ENCODE peak calls at places on chromosomes 1 and 21, in eight cellular contexts. U is activated CD8-positive, alpha-beta T cell treated with anti-CD3 and anti-CD28 coated beads, Interleukin-2, amount 10 ng/mL, durations not matched to agents 7 days and 5 days; L is activated T-cell treated with anti-CD3 and anti-CD28 coated beads, Interleukin-2, amount 50 U/mL, for 72 hours; F is T-cell; M is A549; N is gastroesophageal sphincter; O is left colon; G is HCT116. C is an unnamed sample.
A peak's percentile ranks its signal among the peaks of the same experiment; 100 is the strongest.

GRCh38 chr1:182278144-182279054 is 113.2 kb downstream of the GLUL start:
- ATAC-seq in U (no peak), L (no peak), F (no peak), M (no peak), N (no peak), O (no peak), G (no peak), C (no peak)

GRCh38 chr21:16509466-16509865 is 779.7 kb downstream of the USP25 start:
- ATAC-seq in U (no peak), L (no peak), F (no peak), M (no peak), N (no peak), O (no peak), G (no peak), C (no peak)

GRCh38 chr1:28266920-28267322 is 7.6 kb downstream of the SESN2 start:
- ATAC-seq in U (no peak), L (no peak), F (no peak), M (no peak), N (no peak), O (no peak), G (no peak), C (no peak)

GRCh38 chr1:18632711-18633427 is 2.2 kb downstream of the PAX7 start:
- ATAC-seq in U (no peak), L (no peak), F (no peak), M (peak; percentile 23), N (no peak), O (no peak), G (no peak), C (no peak)

GRCh38 chr1:51305371-51305823 is 25.0 kb downstream of the TTC39A start:
- ATAC-seq in U (no peak), L (no peak), F (no peak), M (peak; percentile 65), N (no peak), O (peak; percentile 92), G (peak; percentile 23), C (no peak)

GRCh38 chr1:207908112-207908734 is 2.7 kb downstream of the CD34 start:
- ATAC-seq in U (no peak), L (no peak), F (no peak), M (no peak), N (peak; percentile 67), O (no peak), G (no peak), C (no peak)

GRCh38 chr1:230972855-230973271 is 5.8 kb downstream of the TTC13 start:
- ATAC-seq in U (peak; percentile 80), L (peak; percentile 92), F (peak; percentile 91), M (no peak), N (no peak), O (peak; percentile 42), G (no peak), C (peak; percentile 30)

GRCh38 chr1:225944951-225945350 is 3.9 kb upstream of the LEFTY2 start:
- ATAC-seq in U (peak; percentile 77), L (peak; percentile 51), F (peak; percentile 45), M (no peak), N (no peak), O (no peak), G (no peak), C (no peak)

GRCh38 chr1:93616221-93616995 is 65.2 kb downstream of the BCAR3 start:
- ATAC-seq in U (no peak), L (no peak), F (no peak), M (peak; percentile 60), N (peak; percentile 62), O (peak; percentile 61), G (peak; percentile 29), C (no peak)

GRCh38 chr1:24708938-24709337 is 36.3 kb upstream of the CLIC4 start:
- ATAC-seq in U (no peak), L (no peak), F (no peak), M (no peak), N (no peak), O (no peak), G (no peak), C (no peak)

GRCh38 chr21:17622018-17622417 is 9.3 kb upstream of the BTG3 start:
- ATAC-seq in U (no peak), L (no peak), F (no peak), M (no peak), N (no peak), O (no peak), G (no peak), C (peak; percentile 83)

GRCh38 chr1:95095833-95096217 is 21.3 kb upstream of the TLCD4 start:
- ATAC-seq in U (no peak), L (no peak), F (no peak), M (peak; percentile 68), N (no peak), O (peak; percentile 77), G (no peak), C (no peak)

GRCh38 chr1:231139125-231139649 is 22.7 kb upstream of the TRIM67 start:
- ATAC-seq in U (no peak), L (no peak), F (no peak), M (peak; percentile 32), N (peak; percentile 46), O (no peak), G (peak; percentile 36), C (peak; percentile 50)

GRCh38 chr1:16143566-16144324 is 12.1 kb downstream of the EPHA2 start:
- ATAC-seq in U (no peak), L (no peak), F (no peak), M (peak; percentile 58), N (no peak), O (peak; percentile 73), G (peak; percentile 61), C (peak; percentile 67)

GRCh38 chr1:23370744-23371710 is 1.4 kb upstream of the ZNF436 start:
- ATAC-seq in U (no peak), L (no peak), F (no peak), M (no peak), N (no peak), O (no peak), G (no peak), C (peak; percentile 10)

GRCh38 chr1:168088511-168089325 is 48.0 kb downstream of the GPR161 start:
- ATAC-seq in U (no peak), L (no peak), F (no peak), M (no peak), N (no peak), O (peak; percentile 71), G (no peak), C (peak; percentile 4)

GRCh38 chr21:40577285-40578043 is 269.5 kb downstream of the DSCAM start:
- ATAC-seq in U (no peak), L (no peak), F (no peak), M (no peak), N (no peak), O (no peak), G (no peak), C (no peak)

GRCh38 chr1:15848929-15849774 is 1.6 kb downstream of the SPEN start:
- ATAC-seq in U (no peak), L (no peak), F (no peak), M (peak; percentile 76), N (peak; percentile 13), O (peak; percentile 51), G (peak; percentile 44), C (peak; percentile 50)